ENCODE peak calls at places on chromosomes 4 and X, in four cellular contexts. N is cardiac muscle cell, A is AG10803, D is ovary. U is an unnamed sample.
A peak's percentile ranks its signal among the peaks of the same experiment; 100 is the strongest.

GRCh38 chrX:33721927-33722326 is 410.2 kb downstream of the FAM47A start:
- DNase-seq in N (no peak), A (no peak), D (no peak), U (no peak)

GRCh38 chr4:17326756-17327155 is 185.1 kb downstream of the QDPR start:
- DNase-seq in N (no peak), D (no peak), A (no peak), U (no peak)

GRCh38 chr4:170025523-170026252 is 507 bp downstream of the MFAP3L start:
- DNase-seq in N (peak; percentile 30), A (peak; percentile 20), D (no peak), U (peak; percentile 34)

GRCh38 chr4:21888195-21888976 is 60.2 kb downstream of the KCNIP4 start:
- DNase-seq in A (peak; percentile 75), D (no peak), N (no peak), U (no peak)

GRCh38 chr4:123250843-123251242 is 145.8 kb upstream of the SPRY1 start:
- DNase-seq in N (no peak), A (peak; percentile 20), D (peak; percentile 19), U (no peak)

GRCh38 chrX:13346646-13347045 is 26.8 kb upstream of the ATXN3L start:
- DNase-seq in N (no peak), D (no peak), A (no peak), U (no peak)

GRCh38 chrX:130174051-130174704 is 2.4 kb downstream of the RAB33A start:
- DNase-seq in N (no peak), A (peak; percentile 84), D (no peak), U (no peak)

GRCh38 chr4:78569291-78569821 is 17.8 kb downstream of the ANXA3 start:
- DNase-seq in A (peak; percentile 87), N (no peak), D (no peak), U (peak; percentile 70)

GRCh38 chr4:139214039-139214534 is 37.1 kb upstream of the ELF2 start:
- DNase-seq in A (no peak), D (no peak), N (peak; percentile 55), U (no peak)

GRCh38 chrX:15930585-15930984 is 76.0 kb upstream of the AP1S2 start:
- DNase-seq in D (no peak), N (peak; percentile 29), A (peak; percentile 72), U (peak; percentile 19)

GRCh38 chrX:83022020-83022419 is 486.1 kb upstream of the POU3F4 start:
- DNase-seq in D (no peak), A (no peak), N (no peak), U (no peak)

GRCh38 chr4:22179124-22179874 is 230.7 kb upstream of the KCNIP4 start:
- DNase-seq in N (no peak), A (peak; percentile 61), D (no peak), U (no peak)

GRCh38 chr4:41324861-41325260 is 68.1 kb downstream of the UCHL1 start:
- DNase-seq in N (no peak), D (no peak), A (no peak), U (no peak)

GRCh38 chr4:148056879-148057278 is 325.0 kb downstream of the ARHGAP10 start:
- DNase-seq in N (no peak), A (peak; percentile 51), D (no peak), U (no peak)

GRCh38 chrX:73563740-73564073 is 710 bp downstream of the CHIC1 start:
- DNase-seq in N (no peak), A (peak; percentile 4), D (no peak), U (no peak)

GRCh38 chr4:77434299-77435092 is 171.1 kb upstream of the CXCL13 start:
- DNase-seq in A (no peak), N (no peak), D (peak; percentile 52), U (no peak)

GRCh38 chr4:5982156-5982973 is 35.9 kb downstream of the C4orf50 start:
- DNase-seq in D (no peak), N (no peak), A (no peak), U (no peak)

GRCh38 chrX:39736219-39737211 is 361.2 kb downstream of the BCOR start:
- DNase-seq in N (no peak), D (peak; percentile 76), A (peak; percentile 90), U (no peak)

GRCh38 chr4:112099701-112100289 is 45.5 kb upstream of the FAM241A start:
- DNase-seq in D (no peak), N (peak; percentile 55), A (peak; percentile 66), U (no peak)

GRCh38 chr4:37936889-37937498 is 23.2 kb upstream of the PTTG2 start:
- DNase-seq in A (no peak), D (no peak), N (no peak), U (no peak)

GRCh38 chrX:141791856-141792255 is 46.3 kb upstream of the MAGEC3 start:
- DNase-seq in N (no peak), D (no peak), A (no peak), U (no peak)

GRCh38 chrX:11688201-11688600 is 22.5 kb upstream of the ARHGAP6 start:
- DNase-seq in D (no peak), N (no peak), A (no peak), U (no peak)

GRCh38 chr4:48985976-48986653 is at the start of gene CWH43:
- DNase-seq in N (no peak), A (no peak), D (no peak), U (no peak)

GRCh38 chr4:7928711-7929505 is 10.8 kb downstream of the AFAP1 start:
- DNase-seq in D (no peak), N (no peak), A (no peak), U (peak; percentile 20)

GRCh38 chrX:15299945-15300851 is 15.2 kb downstream of the ASB11 start:
- DNase-seq in D (no peak), N (no peak), A (peak; percentile 17), U (peak; percentile 4)

GRCh38 chr4:56183344-56183959 is 203.8 kb downstream of the AASDH start:
- DNase-seq in D (no peak), N (no peak), A (no peak), U (no peak)

DNA sequence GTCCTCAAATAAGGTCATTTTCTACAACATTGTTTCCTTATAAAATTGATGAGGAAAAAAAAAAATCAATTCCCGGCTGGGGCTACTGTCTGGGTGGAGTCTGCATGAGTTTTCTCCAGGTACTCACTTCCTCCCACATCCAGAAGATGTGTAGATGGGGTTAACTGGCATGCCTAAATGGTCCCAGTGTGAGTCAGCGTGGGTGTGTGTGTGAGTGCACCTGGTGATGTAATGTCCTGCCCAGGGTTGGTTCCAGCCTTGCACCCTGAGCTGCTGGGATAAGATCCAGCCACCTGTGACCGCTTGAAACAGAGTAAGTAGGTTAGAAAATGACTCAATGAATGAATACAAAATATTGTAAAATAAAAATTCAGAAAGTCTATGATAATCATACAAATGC is 11.1 kb downstream of the USP26 start:
- DNase-seq in N (no peak), A (no peak), D (no peak), U (no peak)
- TF ChIP-seq CTCF in N (no peak), A (no peak), D (no peak), U (no peak)

GRCh38 chr4:137394000-137394399 is 138.3 kb downstream of the PCDH18 start:
- DNase-seq in N (no peak), D (no peak), A (peak; percentile 29), U (no peak)

GRCh38 chr4:137390141-137390540 is 142.2 kb downstream of the PCDH18 start:
- DNase-seq in N (no peak), A (peak; percentile 46), D (no peak), U (no peak)

GRCh38 chr4:137393043-137393442 is 139.3 kb downstream of the PCDH18 start:
- DNase-seq in D (no peak), A (peak; percentile 50), N (no peak), U (no peak)

GRCh38 chr4:137387924-137388323 is 144.4 kb downstream of the PCDH18 start:
- DNase-seq in N (no peak), A (peak; percentile 77), D (no peak), U (no peak)

GRCh38 chr4:137390707-137391106 is 141.6 kb downstream of the PCDH18 start:
- DNase-seq in D (no peak), A (peak; percentile 90), N (no peak), U (no peak)
- H3K4me3 ChIP-seq in D (no peak overlapping the region), A (no peak overlapping the region), N (no peak overlapping the region), U (no peak overlapping the region)

GRCh38 chr4:3765271-3766206 is 646 bp upstream of the ADRA2C start:
- DNase-seq in D (peak; percentile 22), N (peak; percentile 84), A (peak; percentile 50), U (peak; percentile 78)
- TF ChIP-seq CTCF in D (no peak), N (no peak), A (no peak), U (peak; percentile 8)

GRCh38 chrX:122418758-122419157 is 765.3 kb upstream of the GRIA3 start:
- DNase-seq in N (no peak), A (no peak), D (no peak), U (no peak)
- H3K4me3 ChIP-seq in N (no peak overlapping the region), A (no peak overlapping the region), D (no peak overlapping the region), U (no peak overlapping the region)

DNA sequence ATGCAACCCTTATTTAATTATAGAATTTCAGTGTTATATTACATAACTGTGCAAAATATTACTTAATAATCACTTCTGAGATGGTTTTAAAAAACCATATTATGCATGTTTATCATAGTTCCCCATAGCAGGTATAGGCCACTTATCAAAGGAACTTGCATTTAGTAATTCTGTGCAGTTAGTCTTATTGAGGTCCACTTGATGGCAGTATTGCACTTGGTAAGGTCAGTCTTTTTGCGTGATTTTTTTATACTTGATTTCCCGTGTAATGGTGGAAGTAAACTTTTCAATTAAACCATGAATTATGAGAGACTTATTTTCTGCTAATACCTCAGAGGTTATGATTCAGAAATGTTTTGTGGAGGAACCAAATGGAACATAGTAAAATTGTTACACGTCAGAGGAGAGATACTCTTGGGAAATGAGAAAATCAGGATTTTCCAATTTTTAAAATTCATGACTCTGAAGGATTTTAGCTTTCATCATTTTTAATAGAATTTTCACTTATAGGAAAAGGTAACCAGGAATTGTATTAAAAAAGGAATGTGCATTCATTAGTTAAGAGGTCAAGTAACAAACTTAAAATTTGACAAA is 230.0 kb downstream of the CCSER1 start:
- DNase-seq in D (no peak), A (peak; percentile 38), N (peak; percentile 69), U (no peak)
- TF ChIP-seq CTCF in D (no peak), A (peak; percentile 35), N (peak; percentile 69), U (peak; percentile 38)

U was measured in Caco-2.